ENCODE peak calls at places on chromosomes 7 and 10, in nine cellular contexts. Q, S, Y, D, U, O, H, M and P are unnamed samples.
A peak's percentile ranks its signal among the peaks of the same experiment; 100 is the strongest.

GRCh38 chr7:124764847-124765400 is 668 bp downstream of the GPR37 start:
- DNase-seq in D (no peak), O (peak; percentile 56), U (no peak), S (no peak), H (no peak), Q (peak; percentile 26), M (no peak), Y (no peak), P (no peak)

GRCh38 chr10:107813396-107813795 is 648.9 kb upstream of the SORCS1 start:
- DNase-seq in Q (no peak), M (no peak), O (no peak), D (no peak), U (no peak), H (no peak), S (no peak), Y (no peak), P (no peak)

GRCh38 chr7:46636022-46636421 is 715.0 kb upstream of the IGFBP3 start:
- DNase-seq in S (no peak), M (no peak), O (no peak), U (no peak), D (no peak), Q (no peak), H (no peak), Y (no peak), P (no peak)

GRCh38 chr7:31408120-31408729 is 67.7 kb upstream of the NEUROD6 start:
- DNase-seq in O (no peak), U (peak; percentile 31), S (no peak), D (no peak), Q (peak; percentile 70), H (no peak), Y (peak; percentile 3), M (no peak), P (no peak)

GRCh38 chr7:87999261-87999660 is 65.2 kb downstream of the ADAM22 start:
- DNase-seq in Q (no peak), D (no peak), S (no peak), U (no peak), M (no peak), Y (no peak), O (no peak), H (no peak), P (no peak)

GRCh38 chr10:86944471-86944870 is 12.9 kb downstream of the MMRN2 start:
- DNase-seq in O (no peak), D (no peak), M (no peak), Q (no peak), H (no peak), Y (no peak), U (no peak), S (no peak), P (no peak)

GRCh38 chr7:121436688-121437087 is 40.6 kb upstream of the FAM3C start:
- DNase-seq in Y (no peak), H (no peak), O (no peak), D (no peak), S (no peak), Q (no peak), M (no peak), U (no peak), P (no peak)

GRCh38 chr10:119957451-119957850 is 64.9 kb downstream of the SEC23IP start:
- DNase-seq in H (no peak), M (no peak), D (no peak), Y (no peak), O (no peak), U (no peak), S (no peak), Q (no peak), P (no peak)

GRCh38 chr7:155408657-155409586 is 49.0 kb upstream of the EN2 start:
- DNase-seq in D (no peak), Y (no peak), U (no peak), Q (no peak), O (no peak), S (no peak), M (no peak), H (peak; percentile 20), P (no peak)

GRCh38 chr7:91310829-91311460 is 46.7 kb downstream of the FZD1 start:
- DNase-seq in Y (peak; percentile 34), O (no peak), U (peak; percentile 22), H (no peak), S (no peak), D (no peak), M (no peak), Q (no peak), P (no peak)

GRCh38 chr7:65951837-65952578 is 30.0 kb downstream of the GUSB start:
- DNase-seq in D (no peak), Q (no peak), O (peak; percentile 70), H (no peak), M (no peak), U (peak; percentile 23), Y (no peak), S (no peak), P (no peak)

GRCh38 chr7:65953890-65954289 is 28.1 kb downstream of the GUSB start:
- DNase-seq in Y (no peak), U (no peak), Q (no peak), M (no peak), H (no peak), O (peak; percentile 47), D (peak; percentile 11), S (no peak), P (no peak)

GRCh38 chr7:65955718-65956117 is 26.3 kb downstream of the GUSB start:
- DNase-seq in O (peak; percentile 63), U (no peak), M (no peak), D (peak; percentile 18), Y (no peak), Q (peak; percentile 53), H (no peak), S (no peak), P (no peak)

GRCh38 chr7:65953321-65953720 is 28.7 kb downstream of the GUSB start:
- DNase-seq in Q (no peak), U (no peak), D (no peak), M (no peak), O (no peak), Y (no peak), H (no peak), S (no peak), P (no peak)
- TF ChIP-seq CTCF in Q (no peak), U (no peak), D (no peak), M (no peak), O (no peak), Y (no peak), H (no peak), S (no peak), P (no peak)

GRCh38 chr7:55032069-55032699 is 13.4 kb downstream of the EGFR start:
- DNase-seq in Y (no peak), D (no peak), O (no peak), U (no peak), Q (no peak), M (no peak), H (no peak), S (no peak), P (no peak)
- TF ChIP-seq CTCF in Y (no peak), D (no peak), O (no peak), U (no peak), Q (no peak), M (no peak), H (no peak), S (no peak), P (no peak)

GRCh38 chr10:113519616-113520015 is 33.2 kb upstream of the HABP2 start:
- DNase-seq in Y (no peak), S (no peak), O (no peak), H (no peak), U (no peak), M (no peak), D (no peak), Q (no peak), P (no peak)
- TF ChIP-seq CTCF in Y (no peak), S (no peak), O (no peak), H (no peak), U (no peak), M (no peak), D (no peak), Q (no peak), P (peak; percentile 16)

DNA sequence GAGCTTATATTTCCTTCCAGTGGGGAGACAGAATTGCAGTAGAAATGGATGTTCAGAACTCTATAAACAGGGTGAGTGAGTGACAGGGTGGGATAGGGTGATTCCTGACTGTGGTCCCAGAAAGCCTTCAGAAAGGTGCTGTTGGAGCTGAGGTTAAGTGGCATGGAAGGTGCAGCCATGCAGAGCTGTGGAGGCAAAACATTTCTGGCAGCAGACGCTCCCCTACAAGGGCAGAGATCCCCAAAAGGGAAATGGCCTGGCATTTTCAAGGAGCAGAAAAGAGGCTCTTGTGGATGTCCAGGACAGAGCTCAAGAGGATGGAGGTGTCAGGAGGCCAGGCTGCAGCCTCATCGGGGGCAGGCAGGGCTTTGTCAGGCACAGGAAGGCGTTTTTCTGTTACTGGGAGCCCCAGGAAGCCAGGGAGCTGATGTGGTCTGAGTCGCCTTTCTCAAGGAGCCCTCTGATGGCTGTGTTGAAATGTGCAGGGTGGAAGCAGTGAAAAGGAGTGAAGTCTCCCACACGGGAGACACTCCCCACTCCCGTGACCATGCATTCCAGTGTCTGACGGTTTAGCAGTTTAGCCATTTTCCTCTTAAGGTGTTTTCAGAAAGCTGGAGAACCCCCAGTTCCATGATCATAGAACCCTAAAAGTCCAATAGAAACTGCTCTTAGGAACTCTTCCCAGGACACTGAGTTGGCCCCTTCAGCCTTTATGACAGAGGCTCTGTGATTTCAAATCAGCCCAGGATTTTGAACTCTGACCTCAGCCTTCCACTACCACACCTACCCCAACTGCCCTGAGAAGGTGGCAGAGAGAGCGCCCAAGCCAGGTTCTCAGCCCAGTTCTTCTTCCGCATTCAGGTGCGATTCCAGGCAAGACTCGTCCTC is 96.2 kb downstream of the C10orf105 start:
- DNase-seq in O (no peak), Q (peak; percentile 71), U (peak; percentile 23), S (no peak), H (no peak), M (peak; percentile 30), D (no peak), Y (peak; percentile 26), P (no peak)
- TF ChIP-seq CTCF in O (no peak), Q (peak; percentile 34), U (peak; percentile 26), S (peak; percentile 32), H (no peak), M (peak; percentile 47), D (peak; percentile 48), Y (peak; percentile 58), P (peak; percentile 26)

GRCh38 chr10:11335881-11336430 is 275.5 kb downstream of the USP6NL start:
- DNase-seq in D (no peak), Y (no peak), S (no peak), M (no peak), U (no peak), O (no peak), Q (no peak), H (no peak), P (no peak)
- TF ChIP-seq CTCF in D (no peak), Y (no peak), S (no peak), M (no peak), U (no peak), O (no peak), Q (no peak), H (no peak), P (no peak)

DNA sequence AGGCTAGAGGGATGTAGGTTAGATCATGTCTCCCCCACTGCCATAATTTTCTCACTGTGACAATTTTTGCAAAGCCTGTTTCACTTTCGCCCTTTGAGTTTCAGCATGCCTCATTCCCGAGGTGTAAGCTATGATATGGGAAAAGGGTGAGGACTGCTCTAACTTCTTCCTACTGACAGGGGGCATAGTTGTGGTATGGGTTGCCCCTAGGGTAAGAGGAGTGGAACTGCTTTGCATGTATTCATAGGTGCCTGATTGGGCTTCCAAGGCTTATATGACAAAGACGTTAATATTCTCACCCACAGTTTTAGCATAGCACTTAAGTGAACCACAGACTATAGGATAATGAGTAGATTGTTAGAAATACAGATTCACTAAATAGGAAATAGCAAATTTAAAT is 148.7 kb downstream of the BBS9 start:
- DNase-seq in D (no peak), S (no peak), U (no peak), H (peak; percentile 9), Q (no peak), M (no peak), Y (no peak), O (no peak), P (no peak)
- TF ChIP-seq CTCF in D (no peak), S (no peak), U (no peak), H (no peak), Q (no peak), M (no peak), Y (no peak), O (no peak), P (no peak)